ENCODE peak calls at places on chromosomes 6 and 20, in four cellular contexts. H is natural killer cell, P is neural crest cell, V is thoracic aorta. I is an unnamed sample.

GRCh38 chr20:44635877-44636276 is 15.6 kb downstream of the ADA start:
- DNase-seq in H (no peak), P (no peak), V (no peak), I (no peak)

GRCh38 chr6:56595490-56596122 is 47.1 kb downstream of the DST start:
- DNase-seq in H (no peak), P (peak), V (no peak), I (no peak)

GRCh38 chr6:133502451-133503259 is 261.5 kb downstream of the EYA4 start:
- DNase-seq in H (no peak), P (no peak), V (peak), I (no peak)

GRCh38 chr6:88165877-88166492 is at the start of gene CNR1:
- DNase-seq in H (no peak), P (peak), V (no peak), I (no peak)

GRCh38 chr6:161301338-161301737 is 27.5 kb upstream of the AGPAT4 start:
- DNase-seq in H (no peak), P (no peak), V (no peak), I (no peak)

GRCh38 chr6:167713088-167713475 is 113.6 kb upstream of the AFDN start:
- DNase-seq in H (no peak), P (no peak), V (no peak), I (no peak)

GRCh38 chr6:42771741-42772100 is 10.1 kb upstream of the BICRAL start:
- DNase-seq in H (no peak), P (no peak), V (no peak), I (no peak)

GRCh38 chr20:45783656-45784294 is 7.9 kb downstream of the WFDC3 start:
- DNase-seq in H (no peak), P (no peak), V (no peak), I (no peak)

GRCh38 chr6:112193535-112194051 is 60.8 kb downstream of the LAMA4 start:
- DNase-seq in H (no peak), P (no peak), V (no peak), I (no peak)

GRCh38 chr20:43508106-43508505 is 609 bp downstream of the L3MBTL1 start:
- DNase-seq in H (no peak), P (no peak), V (no peak), I (no peak)

GRCh38 chr6:51152594-51152993 is 333.9 kb downstream of the TFAP2B start:
- DNase-seq in H (no peak), P (no peak), V (no peak), I (no peak)

GRCh38 chr6:93352604-93353003 is 66.8 kb downstream of the EPHA7 start:
- DNase-seq in H (no peak), P (no peak), V (no peak), I (no peak)

GRCh38 chr20:62624325-62624690 is 18.0 kb upstream of the SLCO4A1 start:
- DNase-seq in H (no peak), P (no peak), V (no peak), I (peak)

GRCh38 chr6:110822248-110822647 is 7.0 kb upstream of the CDK19 start:
- DNase-seq in H (no peak), P (no peak), V (no peak), I (no peak)

GRCh38 chr20:19720991-19721390 is 37.1 kb upstream of the RIN2 start:
- DNase-seq in H (no peak), P (no peak), V (no peak), I (no peak)

GRCh38 chr6:10528170-10528981 is 7.2 kb downstream of the GCNT2 start:
- DNase-seq in H (no peak), P (no peak), V (no peak), I (no peak)

GRCh38 chr6:138188278-138188923 is 26.7 kb downstream of the ARFGEF3 start:
- DNase-seq in H (no peak), P (no peak), V (no peak), I (no peak)

GRCh38 chr20:51393566-51393965 is 149.0 kb downstream of the NFATC2 start:
- DNase-seq in H (no peak), P (no peak), V (no peak), I (no peak)

GRCh38 chr20:40860487-40860902 is 168.1 kb upstream of the TOP1 start:
- DNase-seq in H (no peak), P (no peak), V (no peak), I (no peak)

GRCh38 chr6:23003671-23004598 is 434.6 kb downstream of the HDGFL1 start:
- DNase-seq in H (no peak), P (no peak), V (peak), I (no peak)

GRCh38 chr20:50297498-50298348 is 107.1 kb downstream of the CEBPB start:
- DNase-seq in H (no peak), P (no peak), V (no peak), I (no peak)

GRCh38 chr6:41344865-41345264 is 9.5 kb downstream of the NCR2 start:
- DNase-seq in H (no peak), P (no peak), V (no peak), I (no peak)

GRCh38 chr6:36685926-36686667 is 7.6 kb downstream of the CDKN1A start:
- DNase-seq in H (no peak), P (no peak), V (no peak), I (no peak)

GRCh38 chr6:57013501-57013900 is 33.0 kb upstream of the KIAA1586 start:
- DNase-seq in H (no peak), P (no peak), V (no peak), I (no peak)

GRCh38 chr6:161139766-161140553 is 133.9 kb downstream of the AGPAT4 start:
- DNase-seq in H (no peak), P (no peak), V (no peak), I (no peak)

GRCh38 chr20:46631212-46631869 is 19.9 kb downstream of the SLC13A3 start:
- DNase-seq in H (no peak), P (no peak), V (no peak), I (no peak)

GRCh38 chr6:89503641-89504040 is 70.7 kb downstream of the ANKRD6 start:
- DNase-seq in H (no peak), P (no peak), V (no peak), I (no peak)

GRCh38 chr6:4677011-4677750 is 99.0 kb upstream of the CDYL start:
- DNase-seq in H (no peak), P (no peak), V (no peak), I (no peak)

GRCh38 chr6:105452924-105453756 is 50.3 kb upstream of the PREP start:
- DNase-seq in H (peak), P (no peak), V (no peak), I (no peak)

GRCh38 chr20:50379049-50379990 is 130.9 kb upstream of the PTPN1 start:
- DNase-seq in H (no peak), P (no peak), V (peak), I (no peak)

GRCh38 chr6:17932362-17932852 is 55.0 kb downstream of the KIF13A start:
- DNase-seq in H (peak), P (no peak), V (peak), I (no peak)

GRCh38 chr6:17940151-17940791 is 47.2 kb downstream of the KIF13A start:
- DNase-seq in H (no peak), P (no peak), V (no peak), I (no peak)

GRCh38 chr6:17938885-17939284 is 48.5 kb downstream of the KIF13A start:
- DNase-seq in H (no peak), P (no peak), V (no peak), I (no peak)

GRCh38 chr6:17931227-17931626 is 56.2 kb downstream of the KIF13A start:
- DNase-seq in H (no peak), P (no peak), V (no peak), I (no peak)

DNA sequence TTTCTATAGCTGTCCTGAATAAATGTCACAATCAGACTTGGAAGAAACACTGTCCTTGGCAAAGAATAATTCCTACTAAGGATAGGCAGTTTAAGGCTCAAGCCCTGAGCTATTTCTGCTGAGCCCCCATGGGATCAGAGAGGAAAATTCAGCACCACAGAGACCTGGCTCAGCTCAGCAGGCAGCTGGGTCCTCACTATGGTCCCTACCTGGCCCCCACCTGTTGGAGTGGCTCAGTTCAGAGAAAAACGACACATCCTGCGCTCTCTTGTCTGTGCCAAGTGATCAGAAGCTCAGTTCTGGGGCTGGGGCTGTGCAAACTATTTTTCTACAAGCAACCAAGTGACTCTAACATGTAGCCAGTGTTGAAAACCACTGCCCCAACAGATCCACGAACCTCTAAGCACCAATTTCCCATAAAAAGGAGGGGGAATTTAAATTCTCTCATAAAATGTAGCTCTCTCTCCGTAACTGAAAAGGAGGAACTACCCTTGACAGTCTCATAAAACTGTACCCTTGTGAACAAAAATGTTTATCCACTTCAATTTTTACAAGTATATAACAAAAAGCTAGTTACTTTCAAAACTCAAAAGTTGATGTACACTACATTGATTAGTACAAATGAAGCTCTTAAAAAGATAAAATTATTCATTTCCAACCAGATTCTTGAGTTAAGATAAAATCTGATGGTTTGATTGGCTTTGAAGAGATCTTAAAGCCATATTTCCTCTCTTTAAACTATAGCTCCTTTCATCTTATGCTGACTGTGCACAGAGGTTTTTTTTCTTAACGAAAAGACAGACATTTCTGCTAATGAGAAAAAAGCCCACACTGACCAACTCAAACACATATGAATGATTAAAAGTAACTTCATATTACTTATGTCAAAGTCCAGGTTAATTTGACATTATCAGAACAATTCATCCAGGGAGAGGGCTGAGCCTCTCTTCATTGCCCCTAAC is 52.0 kb downstream of the KIF13A start:
- DNase-seq in H (no peak), P (no peak), V (no peak), I (no peak)
- TF ChIP-seq CTCF in H (no peak), P (no peak), V (no peak), I (no peak)

GRCh38 chr6:33392168-33392947 is 735 bp downstream of the KIFC1 start:
- DNase-seq in H (no peak), P (no peak), V (no peak), I (no peak)

GRCh38 chr6:33390173-33390572 is 1.4 kb upstream of the KIFC1 start:
- DNase-seq in H (no peak), P (no peak), V (no peak), I (no peak)

GRCh38 chr6:33390767-33391277 is 801 bp upstream of the KIFC1 start:
- DNase-seq in H (no peak), P (no peak), V (no peak), I (no peak)

GRCh38 chr6:33392979-33393378 is 1.4 kb downstream of the KIFC1 start:
- DNase-seq in H (no peak), P (no peak), V (no peak), I (no peak)

GRCh38 chr6:33391278-33392167 is at the start of gene KIFC1:
- DNase-seq in H (peak), P (peak), V (peak), I (peak)
- TF ChIP-seq CTCF in H (peak), P (peak), V (peak), I (peak)

GRCh38 chr6:142075516-142076101 is 57.1 kb upstream of the GJE1 start:
- DNase-seq in H (no peak), P (no peak), V (no peak), I (no peak)

GRCh38 chr6:142074516-142074915 is 58.2 kb upstream of the GJE1 start:
- DNase-seq in H (no peak), P (no peak), V (no peak), I (no peak)

GRCh38 chr6:142071981-142072380 is 60.7 kb upstream of the GJE1 start:
- DNase-seq in H (no peak), P (no peak), V (no peak), I (no peak)
- TF ChIP-seq CTCF in H (no peak), P (no peak), V (no peak), I (no peak)

GRCh38 chr20:14561733-14562132 is 224.3 kb upstream of the FLRT3 start:
- DNase-seq in H (no peak), P (no peak), V (no peak), I (no peak)
- TF ChIP-seq CTCF in H (no peak), P (no peak), V (no peak), I (no peak)

GRCh38 chr6:108497883-108498282 is 62.8 kb upstream of the FOXO3 start:
- DNase-seq in H (no peak), P (peak), V (no peak), I (no peak)
- TF ChIP-seq CTCF in H (no peak), P (peak), V (no peak), I (no peak)

GRCh38 chr6:24283043-24283985 is 74.5 kb downstream of the DCDC2 start:
- DNase-seq in H (no peak), P (peak), V (no peak), I (no peak)
- TF ChIP-seq CTCF in H (no peak), P (peak), V (peak), I (no peak)

GRCh38 chr20:54195483-54196472 is 12.1 kb upstream of the PFDN4 start:
- DNase-seq in H (no peak), P (no peak), V (no peak), I (no peak)

GRCh38 chr20:54200487-54201267 is 7.2 kb upstream of the PFDN4 start:
- DNase-seq in H (no peak), P (no peak), V (no peak), I (no peak)

GRCh38 chr20:54199283-54199682 is 8.6 kb upstream of the PFDN4 start:
- DNase-seq in H (no peak), P (no peak), V (no peak), I (no peak)

GRCh38 chr20:54199721-54200176 is 8.1 kb upstream of the PFDN4 start:
- DNase-seq in H (peak), P (peak), V (no peak), I (peak)

DNA sequence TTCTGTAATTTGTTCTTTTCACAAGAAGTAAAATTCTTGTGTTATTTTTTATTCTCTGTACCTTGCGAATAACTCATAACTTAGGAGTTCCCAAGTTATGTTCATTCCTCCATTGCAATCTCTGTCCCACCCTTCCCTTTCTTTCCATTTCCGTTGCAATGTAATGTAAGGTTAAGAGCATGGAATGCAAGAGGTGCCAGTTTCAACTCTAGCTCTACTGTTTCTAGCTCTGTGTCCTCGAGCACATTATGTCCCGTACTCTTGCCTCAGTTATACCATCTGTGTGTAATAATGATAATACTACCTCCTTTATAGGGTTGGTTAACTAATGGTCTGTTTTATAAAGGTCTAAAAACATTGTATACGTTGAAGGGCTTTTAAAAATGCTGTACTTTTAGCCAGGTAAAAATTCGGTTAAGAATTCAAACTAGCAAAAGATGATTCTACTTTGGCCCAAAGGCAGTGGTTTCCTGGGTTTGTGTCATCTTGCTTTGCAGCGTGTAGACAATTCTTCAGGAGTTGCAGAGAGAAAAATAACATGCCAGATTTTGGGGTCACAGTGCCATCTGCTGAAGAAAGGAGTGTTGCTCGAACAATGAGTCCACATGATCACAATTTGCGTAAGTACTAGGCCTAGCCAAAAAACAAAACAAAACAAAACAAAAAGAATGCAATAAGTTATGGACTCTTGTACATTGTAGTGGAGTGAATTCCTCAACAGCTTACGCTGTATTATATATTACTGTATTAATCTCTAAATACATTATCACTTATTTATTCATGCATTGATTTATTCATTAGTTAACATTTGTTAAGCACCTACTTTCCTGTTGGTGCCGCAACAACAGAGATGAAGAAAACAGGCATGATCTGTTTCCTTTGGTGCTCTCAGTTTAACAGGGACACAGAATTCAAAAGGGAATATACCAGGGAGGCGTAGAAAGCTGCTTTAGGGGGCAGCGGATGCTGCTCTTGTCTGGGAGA is 10.0 kb upstream of the PFDN4 start:
- DNase-seq in H (no peak), P (no peak), V (no peak), I (no peak)
- TF ChIP-seq CTCF in H (no peak), P (peak), V (no peak), I (no peak)

GRCh38 chr6:71886184-71887005 is at the start of gene RIMS1:
- DNase-seq in H (no peak), P (peak), V (no peak), I (no peak)
- TF ChIP-seq CTCF in H (no peak), P (peak), V (peak), I (no peak)

DNA sequence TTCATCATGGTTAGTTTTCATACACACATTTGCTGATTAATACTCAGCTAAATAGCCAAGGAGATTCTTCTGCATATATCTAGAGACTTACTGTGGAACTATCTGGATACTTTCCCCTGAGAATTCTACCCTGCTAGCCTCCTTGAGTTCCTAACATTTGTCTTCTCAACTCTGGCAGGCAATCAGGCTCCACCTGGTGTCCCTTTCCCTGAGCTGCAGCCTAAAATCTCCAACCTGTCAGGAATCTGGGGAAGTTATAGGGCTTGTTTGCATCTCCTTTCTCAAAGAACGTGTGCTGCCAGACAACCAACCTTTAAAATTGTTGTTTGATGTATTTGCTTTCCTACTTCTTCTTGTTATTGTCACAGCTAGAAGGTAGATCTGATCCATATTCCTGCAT is 73.4 kb downstream of the FUT9 start:
- DNase-seq in H (no peak), P (peak), V (no peak), I (no peak)
- TF ChIP-seq CTCF in H (no peak), P (peak), V (no peak), I (no peak)

I was measured in activated B cell treated with CpG ODN at 0.5 μM for 24 hours.